ENCODE peak calls at places on chromosomes 4 and X, in ten cellular contexts. One of them, this sample, is unnamed.

GRCh38 chr4:19063662-19064061 is 1042.1 kb upstream of the LCORL start:
- DNase-seq in left lung: no peak
- DNase-seq in NCI-H1092: no peak
- DNase-seq in HEK293T: no peak
- DNase-seq in stimulated activated CD4-positive, alpha-beta T cell treated with anti-CD3 and anti-CD28 coated beads, Interleukin-1b, Interleukin-23, amount 100 ng/mL, for 24 hours: no peak
- DNase-seq in tibial artery: no peak
- DNase-seq in omental fat pad: no peak
- DNase-seq in small intestine: no peak
- DNase-seq in BE2C: no peak
- DNase-seq in germinal center: no peak
- DNase-seq in this sample: no peak

GRCh38 chrX:71618787-71619186 is 476 bp upstream of the CXCR3 start:
- DNase-seq in left lung: no peak
- DNase-seq in NCI-H1092: no peak
- DNase-seq in HEK293T: no peak
- DNase-seq in stimulated activated CD4-positive, alpha-beta T cell treated with anti-CD3 and anti-CD28 coated beads, Interleukin-1b, Interleukin-23, amount 100 ng/mL, for 24 hours: no peak
- DNase-seq in tibial artery: no peak
- DNase-seq in omental fat pad: no peak
- DNase-seq in small intestine: no peak
- DNase-seq in BE2C: no peak
- DNase-seq in germinal center: no peak
- DNase-seq in this sample: no peak

GRCh38 chrX:110412971-110413726 is 54.5 kb downstream of the RTL9 start:
- DNase-seq in left lung: peak
- DNase-seq in NCI-H1092: peak
- DNase-seq in HEK293T: peak
- DNase-seq in stimulated activated CD4-positive, alpha-beta T cell treated with anti-CD3 and anti-CD28 coated beads, Interleukin-1b, Interleukin-23, amount 100 ng/mL, for 24 hours: peak
- DNase-seq in tibial artery: peak
- DNase-seq in omental fat pad: peak
- DNase-seq in small intestine: peak
- DNase-seq in BE2C: peak
- DNase-seq in germinal center: peak
- DNase-seq in this sample: peak

GRCh38 chr4:128385199-128385598 is 97.6 kb upstream of the PGRMC2 start:
- DNase-seq in left lung: no peak
- DNase-seq in NCI-H1092: no peak
- DNase-seq in HEK293T: no peak
- DNase-seq in stimulated activated CD4-positive, alpha-beta T cell treated with anti-CD3 and anti-CD28 coated beads, Interleukin-1b, Interleukin-23, amount 100 ng/mL, for 24 hours: no peak
- DNase-seq in tibial artery: no peak
- DNase-seq in omental fat pad: no peak
- DNase-seq in small intestine: no peak
- DNase-seq in BE2C: no peak
- DNase-seq in germinal center: no peak
- DNase-seq in this sample: no peak

GRCh38 chrX:26445288-26445687 is 229.3 kb downstream of the MAGEB5 start:
- DNase-seq in left lung: no peak
- DNase-seq in NCI-H1092: no peak
- DNase-seq in HEK293T: no peak
- DNase-seq in stimulated activated CD4-positive, alpha-beta T cell treated with anti-CD3 and anti-CD28 coated beads, Interleukin-1b, Interleukin-23, amount 100 ng/mL, for 24 hours: no peak
- DNase-seq in tibial artery: no peak
- DNase-seq in omental fat pad: no peak
- DNase-seq in small intestine: no peak
- DNase-seq in BE2C: no peak
- DNase-seq in germinal center: no peak
- DNase-seq in this sample: no peak

GRCh38 chrX:56800801-56801200 is 71.8 kb downstream of the NBDY start:
- DNase-seq in left lung: no peak
- DNase-seq in NCI-H1092: no peak
- DNase-seq in HEK293T: no peak
- DNase-seq in stimulated activated CD4-positive, alpha-beta T cell treated with anti-CD3 and anti-CD28 coated beads, Interleukin-1b, Interleukin-23, amount 100 ng/mL, for 24 hours: no peak
- DNase-seq in tibial artery: no peak
- DNase-seq in omental fat pad: no peak
- DNase-seq in small intestine: no peak
- DNase-seq in BE2C: no peak
- DNase-seq in germinal center: peak
- DNase-seq in this sample: no peak

GRCh38 chrX:70132244-70132643 is 1.0 kb upstream of the IGBP1 start:
- DNase-seq in left lung: no peak
- DNase-seq in NCI-H1092: no peak
- DNase-seq in HEK293T: no peak
- DNase-seq in stimulated activated CD4-positive, alpha-beta T cell treated with anti-CD3 and anti-CD28 coated beads, Interleukin-1b, Interleukin-23, amount 100 ng/mL, for 24 hours: no peak
- DNase-seq in tibial artery: no peak
- DNase-seq in omental fat pad: no peak
- DNase-seq in small intestine: no peak
- DNase-seq in BE2C: no peak
- DNase-seq in germinal center: no peak
- DNase-seq in this sample: no peak

GRCh38 chr4:150283689-150284088 is 205.4 kb downstream of the DCLK2 start:
- DNase-seq in left lung: no peak
- DNase-seq in NCI-H1092: no peak
- DNase-seq in HEK293T: no peak
- DNase-seq in stimulated activated CD4-positive, alpha-beta T cell treated with anti-CD3 and anti-CD28 coated beads, Interleukin-1b, Interleukin-23, amount 100 ng/mL, for 24 hours: no peak
- DNase-seq in tibial artery: no peak
- DNase-seq in omental fat pad: no peak
- DNase-seq in small intestine: no peak
- DNase-seq in BE2C: no peak
- DNase-seq in germinal center: no peak
- DNase-seq in this sample: no peak

GRCh38 chrX:103413981-103414380 is 37.6 kb downstream of the BEX3 start:
- DNase-seq in left lung: no peak
- DNase-seq in NCI-H1092: no peak
- DNase-seq in HEK293T: no peak
- DNase-seq in stimulated activated CD4-positive, alpha-beta T cell treated with anti-CD3 and anti-CD28 coated beads, Interleukin-1b, Interleukin-23, amount 100 ng/mL, for 24 hours: no peak
- DNase-seq in tibial artery: no peak
- DNase-seq in omental fat pad: no peak
- DNase-seq in small intestine: no peak
- DNase-seq in BE2C: no peak
- DNase-seq in germinal center: no peak
- DNase-seq in this sample: no peak